ENCODE peak calls at places on chromosomes 1 and 21, in four cellular contexts. N is T follicular helper cell; T is H4; V is activated CD8-positive, alpha-beta memory T cell treated with anti-CD3 and anti-CD28 coated beads for 24 hours. H is an unnamed sample.

GRCh38 chr1:101945884-101946283 is 50.8 kb downstream of the OLFM3 start:
- DNase-seq in T (peak), N (no peak), V (no peak), H (no peak)

GRCh38 chr21:33938381-33938780 is 22.8 kb upstream of the ATP5PO start:
- DNase-seq in N (no peak), T (no peak), V (peak), H (no peak)

GRCh38 chr1:75475709-75476108 is 135.2 kb downstream of the SLC44A5 start:
- DNase-seq in V (no peak), T (no peak), N (no peak), H (no peak)

GRCh38 chr1:183021405-183022201 is 1.6 kb upstream of the LAMC1 start:
- DNase-seq in T (no peak), N (no peak), V (no peak), H (no peak)

GRCh38 chr1:89712420-89712819 is 79.5 kb downstream of the LRRC8C start:
- DNase-seq in V (no peak), T (no peak), N (no peak), H (no peak)

GRCh38 chr1:62437273-62437945 is 560 bp downstream of the USP1 start:
- DNase-seq in N (peak), T (no peak), V (no peak), H (no peak)

GRCh38 chr1:186188004-186188539 is 187.0 kb downstream of the TPR start:
- DNase-seq in T (peak), N (no peak), V (no peak), H (no peak)

GRCh38 chr1:88946845-88947244 is 45.6 kb downstream of the KYAT3 start:
- DNase-seq in V (no peak), T (no peak), N (no peak), H (no peak)

GRCh38 chr1:112700290-112701226 is 6.4 kb downstream of the RHOC start:
- DNase-seq in T (peak), V (peak), N (peak), H (peak)

GRCh38 chr1:31705080-31705866 is 1.5 kb upstream of the COL16A1 start:
- DNase-seq in T (peak), N (peak), V (peak), H (peak)

GRCh38 chr1:39671433-39671792 is 494 bp downstream of the NT5C1A start:
- DNase-seq in N (no peak), T (no peak), V (no peak), H (peak)

GRCh38 chr1:42165511-42166210 is 1.1 kb upstream of the GUCA2A start:
- DNase-seq in N (no peak), V (no peak), T (peak), H (no peak)

GRCh38 chr1:84782311-84782771 is 92.1 kb upstream of the SSX2IP start:
- DNase-seq in V (peak), N (peak), T (no peak), H (peak)

GRCh38 chr1:110024613-110025012 is 9.8 kb upstream of the STRIP1 start:
- DNase-seq in V (no peak), N (no peak), T (no peak), H (no peak)

GRCh38 chr1:235557495-235557894 is 53.2 kb upstream of the B3GALNT2 start:
- DNase-seq in V (no peak), T (no peak), N (no peak), H (peak)

GRCh38 chr1:237124856-237125462 is 83.0 kb downstream of the RYR2 start:
- DNase-seq in V (no peak), N (no peak), T (no peak), H (no peak)

GRCh38 chr1:174572771-174573170 is 125.0 kb downstream of the GPR52 start:
- DNase-seq in N (no peak), T (no peak), V (no peak), H (no peak)

GRCh38 chr1:198496216-198497143 is 44.0 kb downstream of the ATP6V1G3 start:
- DNase-seq in T (peak), N (no peak), V (no peak), H (no peak)

GRCh38 chr1:86137458-86137857 is 19.1 kb downstream of the COL24A1 start:
- DNase-seq in T (peak), N (no peak), V (no peak), H (no peak)

GRCh38 chr21:45833437-45833836 is 148.1 kb upstream of the COL6A1 start:
- DNase-seq in V (peak), N (no peak), T (no peak), H (no peak)

GRCh38 chr1:31788138-31788824 is 24.1 kb upstream of the ADGRB2 start:
- DNase-seq in V (peak), T (peak), N (peak), H (peak)

GRCh38 chr1:226702957-226703831 is 35.9 kb downstream of the ITPKB start:
- DNase-seq in V (peak), N (peak), T (peak), H (peak)

GRCh38 chr1:21902378-21903012 is 34.6 kb downstream of the HSPG2 start:
- DNase-seq in V (no peak), T (no peak), N (no peak), H (no peak)

GRCh38 chr21:30831194-30831765 is 1.7 kb upstream of the KRTAP7-1 start:
- DNase-seq in N (peak), T (peak), V (no peak), H (peak)

GRCh38 chr1:212760126-212760823 is 31.3 kb downstream of the NSL1 start:
- DNase-seq in T (no peak), V (peak), N (peak), H (peak)

GRCh38 chr1:27481994-27482620 is 7.9 kb downstream of the WASF2 start:
- DNase-seq in T (no peak), N (no peak), V (no peak), H (no peak)

GRCh38 chr1:12514597-12514996 is 103.4 kb downstream of the DHRS3 start:
- DNase-seq in V (no peak), N (no peak), T (no peak), H (no peak)

GRCh38 chr1:4653796-4654715 is at the start of gene AJAP1:
- DNase-seq in T (no peak), V (no peak), N (no peak), H (no peak)

GRCh38 chr1:8598060-8598724 is 219.2 kb downstream of the RERE start:
- DNase-seq in V (no peak), T (no peak), N (no peak), H (no peak)

GRCh38 chr1:234856719-234857310 is 246.8 kb upstream of the IRF2BP2 start:
- DNase-seq in V (no peak), N (no peak), T (no peak), H (no peak)

GRCh38 chr1:229035054-229035747 is 235.7 kb upstream of the RAB4A start:
- DNase-seq in V (no peak), T (no peak), N (no peak), H (no peak)

GRCh38 chr1:155254228-155254713 is 1.0 kb downstream of the ENTREP3 start:
- DNase-seq in V (no peak), N (no peak), T (no peak), H (no peak)